ENCODE peak calls at places on chromosomes 11 and 22, in ten cellular contexts. I is suprapubic skin, Q is transverse colon, M is prostate gland, B is GM23338, V is stomach, S is GM12891, L is upper lobe of left lung, F is H1, Y is sigmoid colon. T is an unnamed sample.

GRCh38 chr11:74989269-74989655 is 529 bp downstream of the NEU3 start:
- DNase-seq in I (no peak), Q (no peak), M (no peak), B (peak; percentile 4), V (no peak), S (no peak), L (no peak), F (no peak), Y (no peak), T (no peak)

GRCh38 chr22:38069372-38070249 is 12.4 kb downstream of the PICK1 start:
- DNase-seq in I (peak; percentile 83), Q (peak; percentile 29), M (peak; percentile 77), B (peak; percentile 58), V (no peak), S (no peak), L (no peak), F (no peak), Y (peak; percentile 94), T (no peak)

GRCh38 chr22:27113211-27114030 is 456.0 kb downstream of the MIAT start:
- DNase-seq in I (no peak), Q (peak; percentile 59), M (peak; percentile 34), B (no peak), V (peak; percentile 52), S (no peak), L (no peak), F (no peak), Y (peak; percentile 91), T (no peak)

GRCh38 chr11:112297248-112297866 is 36.7 kb upstream of the PLET1 start:
- DNase-seq in I (no peak), Q (no peak), M (no peak), B (no peak), V (no peak), S (no peak), L (no peak), F (no peak), Y (no peak), T (no peak)

GRCh38 chr11:122851366-122852011 is 13.2 kb downstream of the CRTAM start:
- DNase-seq in I (no peak), Q (no peak), M (no peak), B (no peak), V (no peak), S (no peak), L (no peak), F (no peak), Y (no peak), T (no peak)

GRCh38 chr11:61345170-61345610 is 12.2 kb downstream of the TKFC start:
- DNase-seq in I (no peak), Q (no peak), M (no peak), B (no peak), V (no peak), S (no peak), L (no peak), F (no peak), Y (no peak), T (no peak)

GRCh38 chr11:27462543-27462942 is 10.0 kb downstream of the LGR4 start:
- DNase-seq in I (no peak), Q (no peak), M (no peak), B (no peak), V (no peak), S (no peak), L (no peak), F (no peak), Y (no peak), T (no peak)

GRCh38 chr11:46718155-46719019 is 626 bp upstream of the F2 start:
- DNase-seq in I (no peak), Q (peak; percentile 51), M (no peak), B (peak; percentile 43), V (peak; percentile 77), S (no peak), L (no peak), F (no peak), Y (no peak), T (no peak)

GRCh38 chr11:119583585-119583984 is 145.4 kb downstream of the NECTIN1 start:
- DNase-seq in I (no peak), Q (no peak), M (no peak), B (peak; percentile 24), V (no peak), S (no peak), L (no peak), F (no peak), Y (no peak), T (no peak)

GRCh38 chr11:76131585-76131984 is 74.7 kb downstream of the WNT11 start:
- DNase-seq in I (no peak), Q (no peak), M (no peak), B (no peak), V (no peak), S (no peak), L (no peak), F (no peak), Y (no peak), T (no peak)

GRCh38 chr11:63888170-63889086 is 28.5 kb downstream of the RCOR2 start:
- DNase-seq in I (no peak), Q (peak; percentile 84), M (peak; percentile 81), B (peak; percentile 84), V (peak; percentile 83), S (peak; percentile 74), L (no peak), F (no peak), Y (peak; percentile 81), T (peak; percentile 80)

GRCh38 chr22:41568811-41569210 is 8.0 kb downstream of the CSDC2 start:
- DNase-seq in I (no peak), Q (no peak), M (no peak), B (no peak), V (no peak), S (no peak), L (no peak), F (no peak), Y (no peak), T (no peak)
- TF ChIP-seq POLR2AphosphoS5 in I (no peak), Q (no peak), M (no peak), B (no peak), V (no peak), S (no peak), L (no peak), F (no peak), Y (no peak), T (no peak)

GRCh38 chr11:32317646-32318045 is 117.7 kb downstream of the WT1 start:
- DNase-seq in I (no peak), Q (no peak), M (no peak), B (no peak), V (no peak), S (no peak), L (no peak), F (no peak), Y (no peak), T (no peak)

GRCh38 chr11:32318071-32318815 is 117.1 kb downstream of the WT1 start:
- DNase-seq in I (no peak), Q (no peak), M (no peak), B (no peak), V (no peak), S (no peak), L (no peak), F (no peak), Y (no peak), T (no peak)

GRCh38 chr11:32316232-32316631 is 119.1 kb downstream of the WT1 start:
- DNase-seq in I (no peak), Q (no peak), M (no peak), B (no peak), V (no peak), S (no peak), L (no peak), F (no peak), Y (no peak), T (no peak)

GRCh38 chr11:32315121-32315520 is 120.2 kb downstream of the WT1 start:
- DNase-seq in I (no peak), Q (no peak), M (no peak), B (no peak), V (no peak), S (no peak), L (no peak), F (no peak), Y (no peak), T (no peak)

DNA sequence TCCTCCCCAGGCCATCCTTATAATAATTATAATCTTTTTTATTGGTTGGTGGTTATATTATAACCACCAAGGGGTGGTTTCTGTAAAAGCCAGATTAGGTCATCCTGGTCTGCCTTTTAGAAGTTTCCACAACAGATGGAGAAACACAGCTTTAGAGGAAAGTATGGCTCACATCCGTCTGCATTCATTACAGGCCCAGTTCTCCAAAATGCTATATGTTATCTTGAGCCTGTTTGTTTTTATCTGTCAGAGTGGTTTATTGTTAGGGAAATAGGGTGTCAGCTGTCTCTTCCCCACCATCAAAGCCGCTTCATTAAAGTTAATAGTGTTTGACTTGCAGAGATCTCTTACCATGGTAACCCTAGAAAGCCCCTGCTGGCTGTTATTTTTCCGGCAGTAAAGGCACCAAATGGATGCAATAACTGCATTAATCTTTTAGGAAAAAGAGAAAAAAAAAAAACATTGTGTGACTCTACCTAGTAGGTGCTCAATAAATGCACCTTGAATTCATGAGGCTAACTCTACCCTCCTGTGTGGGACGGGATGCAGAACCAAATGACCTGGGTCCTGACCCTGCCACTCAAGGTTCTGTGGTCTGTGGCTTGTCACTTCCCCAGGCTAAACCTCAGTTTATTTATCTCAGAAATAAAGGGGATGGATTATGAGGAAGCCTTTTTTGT is 118.4 kb downstream of the WT1 start:
- DNase-seq in I (no peak), Q (no peak), M (no peak), B (peak; percentile 6), V (no peak), S (no peak), L (no peak), F (no peak), Y (no peak), T (no peak)
- TF ChIP-seq POLR2AphosphoS5 in I (no peak), Q (no peak), M (no peak), B (no peak), V (no peak), S (no peak), L (no peak), F (no peak), Y (no peak), T (no peak)

GRCh38 chr22:45425531-45426265 is 12.2 kb downstream of the RIBC2 start:
- DNase-seq in I (peak; percentile 72), Q (no peak), M (no peak), B (no peak), V (no peak), S (no peak), L (no peak), F (no peak), Y (no peak), T (no peak)
- TF ChIP-seq POLR2AphosphoS5 in I (no peak), Q (no peak), M (no peak), B (no peak), V (no peak), S (no peak), L (no peak), F (no peak), Y (no peak), T (no peak)

DNA sequence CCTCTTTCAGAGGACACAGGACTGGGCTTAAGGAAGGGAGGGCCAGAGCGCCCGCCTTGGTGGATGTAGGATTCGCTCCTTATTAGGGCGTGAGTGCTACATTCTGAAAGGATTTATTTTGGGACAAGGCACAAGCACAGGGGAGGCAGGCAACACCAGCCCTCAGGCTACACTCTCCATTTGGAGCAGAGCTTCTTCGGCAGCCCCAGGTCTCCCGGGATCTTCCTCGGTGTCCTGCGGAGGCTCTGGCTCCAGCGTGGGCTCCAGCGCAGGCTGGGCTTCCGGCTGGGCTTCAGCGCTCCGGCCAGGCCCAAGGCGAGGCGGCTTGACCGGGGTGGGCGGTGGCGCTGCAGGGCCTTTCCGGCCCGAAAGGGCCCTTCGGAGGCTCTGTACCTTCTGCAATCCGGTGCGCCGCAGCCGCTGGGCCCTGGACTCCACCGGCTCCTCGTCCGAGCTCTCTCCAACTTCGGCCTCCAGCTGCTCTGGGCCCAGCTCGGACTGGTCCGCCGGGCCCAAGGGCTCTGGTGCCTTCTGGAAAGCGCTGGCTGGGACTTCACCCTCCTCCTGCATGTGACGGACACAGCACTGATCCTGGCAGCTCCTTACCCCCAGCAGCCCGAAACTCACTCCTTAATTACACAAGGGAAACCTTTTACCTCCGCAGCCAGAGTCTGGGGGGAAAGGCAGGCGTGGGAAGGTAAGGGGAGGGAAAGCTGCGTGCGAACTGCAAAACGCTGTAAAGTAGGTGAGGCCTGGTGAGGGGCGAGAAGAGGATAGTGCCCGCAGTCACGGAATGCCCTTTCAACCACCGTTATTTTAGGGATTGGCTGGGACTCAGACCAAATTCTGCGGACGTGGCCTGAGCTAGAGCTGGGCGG is 1.1 kb downstream of the CAVIN3 start:
- DNase-seq in I (no peak), Q (peak; percentile 16), M (no peak), B (peak; percentile 66), V (peak; percentile 40), S (no peak), L (peak; percentile 91), F (no peak), Y (peak; percentile 84), T (no peak)
- TF ChIP-seq POLR2AphosphoS5 in I (no peak), Q (peak; percentile 66), M (no peak), B (peak; percentile 45), V (peak; percentile 70), S (no peak), L (no peak), F (peak; percentile 61), Y (peak; percentile 84), T (no peak)